ENCODE peak calls at places on chromosomes 7 and 10, in ten cellular contexts. J is GM23338, U is fibroblast of lung, K is mesenchymal stem cell, N is HepG2, C is PC-3, D is H9, H is IMR-90, G is OCI-LY7, W is keratinocyte. E is an unnamed sample.

GRCh38 chr7:5243295-5243694 is 39.4 kb upstream of the SLC29A4 start:
- DNase-seq in J (no peak), U (no peak), K (no peak), N (no peak), C (no peak), D (no peak), H (no peak), G (no peak), W (no peak), E (no peak)

GRCh38 chr7:149846021-149846420 is 7.8 kb downstream of the ZNF862 start:
- DNase-seq in J (no peak), U (no peak), K (no peak), N (no peak), C (no peak), D (no peak), H (no peak), G (no peak), W (no peak), E (no peak)

GRCh38 chr10:95815701-95816100 is 59.7 kb downstream of the ENTPD1 start:
- DNase-seq in J (no peak), U (peak), K (no peak), N (no peak), C (no peak), D (no peak), H (no peak), G (no peak), W (no peak), E (no peak)

GRCh38 chr10:113003032-113003431 is 53.0 kb downstream of the TCF7L2 start:
- DNase-seq in J (no peak), U (no peak), K (no peak), N (peak), C (no peak), D (no peak), H (no peak), G (no peak), W (no peak), E (no peak)

GRCh38 chr10:6987536-6987945 is 407.5 kb upstream of the PRKCQ start:
- DNase-seq in J (no peak), U (no peak), K (no peak), N (no peak), C (no peak), D (no peak), H (no peak), G (no peak), W (no peak), E (no peak)

GRCh38 chr10:60399343-60399742 is 9.7 kb upstream of the ANK3 start:
- DNase-seq in J (peak), U (no peak), K (no peak), N (no peak), C (no peak), D (no peak), H (no peak), G (no peak), W (no peak), E (no peak)

GRCh38 chr7:2863461-2864066 is 19.5 kb upstream of the GNA12 start:
- DNase-seq in J (peak), U (peak), K (peak), N (peak), C (peak), D (peak), H (peak), G (peak), W (peak), E (peak)

GRCh38 chr7:147298611-147299043 is 1182.0 kb downstream of the CNTNAP2 start:
- DNase-seq in J (no peak), U (peak), K (peak), N (no peak), C (peak), D (no peak), H (peak), G (no peak), W (no peak), E (no peak)

GRCh38 chr10:72335394-72336258 is 19.1 kb downstream of the DNAJB12 start:
- DNase-seq in J (no peak), U (peak), K (peak), N (no peak), C (no peak), D (no peak), H (no peak), G (peak), W (no peak), E (no peak)

GRCh38 chr10:49187950-49188761 is at the start of gene TMEM273:
- DNase-seq in J (no peak), U (peak), K (no peak), N (no peak), C (peak), D (no peak), H (no peak), G (peak), W (no peak), E (peak)

GRCh38 chr10:132392811-132393694 is 3.9 kb upstream of the PWWP2B start:
- DNase-seq in J (no peak), U (peak), K (peak), N (no peak), C (peak), D (no peak), H (peak), G (no peak), W (no peak), E (peak)

GRCh38 chr10:24908793-24909423 is 43.5 kb downstream of the PRTFDC1 start:
- DNase-seq in J (no peak), U (peak), K (peak), N (peak), C (peak), D (no peak), H (peak), G (no peak), W (peak), E (no peak)

GRCh38 chr10:96505150-96506136 is 8.3 kb downstream of the TLL2 start:
- DNase-seq in J (no peak), U (peak), K (no peak), N (no peak), C (no peak), D (no peak), H (no peak), G (no peak), W (peak), E (no peak)

GRCh38 chr7:1678070-1678543 is 8.0 kb downstream of the ELFN1 start:
- DNase-seq in J (no peak), U (no peak), K (no peak), N (no peak), C (no peak), D (no peak), H (no peak), G (no peak), W (no peak), E (no peak)

GRCh38 chr10:132066812-132067211 is 1.1 kb downstream of the JAKMIP3 start:
- DNase-seq in J (no peak), U (no peak), K (no peak), N (no peak), C (no peak), D (no peak), H (no peak), G (no peak), W (no peak), E (no peak)

GRCh38 chr10:77264107-77264506 is 373.5 kb downstream of the KCNMA1 start:
- DNase-seq in J (no peak), U (no peak), K (no peak), N (no peak), C (peak), D (no peak), H (no peak), G (no peak), W (no peak), E (no peak)

GRCh38 chr10:105063796-105064195 is 422.7 kb downstream of the SORCS3 start:
- DNase-seq in J (peak), U (peak), K (no peak), N (peak), C (peak), D (peak), H (no peak), G (peak), W (no peak), E (no peak)

GRCh38 chr10:6741561-6741960 is 161.5 kb upstream of the PRKCQ start:
- DNase-seq in J (no peak), U (no peak), K (peak), N (no peak), C (no peak), D (no peak), H (peak), G (no peak), W (no peak), E (no peak)

GRCh38 chr10:3978762-3979161 is 193.8 kb upstream of the KLF6 start:
- DNase-seq in J (no peak), U (no peak), K (no peak), N (no peak), C (no peak), D (no peak), H (no peak), G (no peak), W (no peak), E (no peak)

GRCh38 chr10:123559066-123559822 is 106.9 kb upstream of the GPR26 start:
- DNase-seq in J (peak), U (peak), K (peak), N (peak), C (peak), D (peak), H (peak), G (peak), W (no peak), E (peak)

GRCh38 chr7:6323936-6324701 is 51.7 kb upstream of the CYTH3 start:
- DNase-seq in J (peak), U (peak), K (no peak), N (no peak), C (no peak), D (no peak), H (no peak), G (no peak), W (no peak), E (no peak)

GRCh38 chr7:74657692-74658170 is at the start of gene GTF2I:
- DNase-seq in J (no peak), U (no peak), K (no peak), N (no peak), C (no peak), D (no peak), H (no peak), G (peak), W (no peak), E (no peak)

GRCh38 chr7:54544356-54545240 is 2.4 kb downstream of the VSTM2A start:
- DNase-seq in J (peak), U (no peak), K (no peak), N (no peak), C (no peak), D (peak), H (no peak), G (no peak), W (no peak), E (no peak)

DNA sequence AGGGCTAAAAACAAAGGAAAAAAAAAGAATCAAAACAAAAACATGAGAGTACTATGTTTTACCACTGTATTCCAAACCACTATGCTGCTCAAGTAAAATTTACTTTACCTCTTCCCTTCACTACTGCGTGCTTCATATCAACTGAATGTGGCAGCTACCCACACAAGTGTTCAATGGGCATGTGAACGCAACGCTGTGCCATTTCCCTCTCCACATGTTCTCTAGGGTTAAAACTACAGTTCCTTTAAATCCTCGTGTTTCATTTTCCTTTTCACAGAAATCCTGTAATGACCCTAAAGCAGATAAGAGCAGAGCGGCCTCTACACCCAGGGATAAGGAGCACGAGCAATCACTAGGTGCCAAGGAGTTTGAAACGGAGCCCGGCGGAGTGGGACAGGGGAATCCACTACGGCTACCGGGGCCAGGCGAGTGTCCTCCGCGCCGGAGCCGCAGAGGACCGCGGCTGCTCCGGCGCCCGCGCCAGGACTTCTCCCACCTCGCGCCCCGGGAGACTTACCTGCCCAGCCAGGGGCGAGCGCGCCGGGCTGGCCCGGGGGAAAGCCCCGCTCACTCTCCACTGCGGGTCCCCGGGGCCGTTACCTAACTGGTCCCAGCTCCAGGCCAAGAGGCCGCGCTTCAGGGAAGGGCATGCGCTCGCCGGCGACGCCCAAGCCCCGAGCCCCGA is 810 bp downstream of the NAMPT start:
- DNase-seq in J (peak), U (peak), K (peak), N (peak), C (peak), D (no peak), H (peak), G (peak), W (no peak), E (peak)
- H2AFZ ChIP-seq in J (peak), U (no peak), K (no peak), N (no peak), C (peak), D (no peak), H (peak), G (peak), W (peak), E (peak)

GRCh38 chr10:30063098-30063497 is 3.7 kb upstream of the JCAD start:
- DNase-seq in J (no peak), U (peak), K (peak), N (no peak), C (peak), D (no peak), H (peak), G (no peak), W (no peak), E (no peak)
- H2AFZ ChIP-seq in J (no peak), U (no peak), K (no peak), N (no peak), C (no peak), D (no peak), H (no peak), G (no peak), W (no peak), E (no peak)

GRCh38 chr10:93816123-93816747 is 58.5 kb downstream of the LGI1 start:
- DNase-seq in J (peak), U (peak), K (peak), N (peak), C (peak), D (peak), H (peak), G (peak), W (peak), E (peak)
- H2AFZ ChIP-seq in J (peak), U (no peak), K (no peak), N (no peak), C (peak), D (no peak), H (no peak), G (no peak), W (no peak), E (no peak)

GRCh38 chr7:25091129-25091528 is 33.9 kb downstream of the CYCS start:
- DNase-seq in J (no peak), U (peak), K (no peak), N (no peak), C (no peak), D (no peak), H (no peak), G (no peak), W (no peak), E (no peak)

GRCh38 chr7:25091757-25092156 is 33.3 kb downstream of the CYCS start:
- DNase-seq in J (no peak), U (no peak), K (no peak), N (no peak), C (no peak), D (no peak), H (no peak), G (peak), W (no peak), E (no peak)

GRCh38 chr7:25093268-25093802 is 31.7 kb downstream of the CYCS start:
- DNase-seq in J (peak), U (peak), K (peak), N (peak), C (peak), D (peak), H (peak), G (peak), W (no peak), E (peak)

GRCh38 chr7:25098096-25099046 is 26.7 kb downstream of the CYCS start:
- DNase-seq in J (peak), U (peak), K (peak), N (peak), C (peak), D (peak), H (peak), G (peak), W (no peak), E (peak)

GRCh38 chr7:25095516-25096345 is 29.3 kb downstream of the CYCS start:
- DNase-seq in J (no peak), U (no peak), K (no peak), N (peak), C (no peak), D (no peak), H (no peak), G (no peak), W (no peak), E (no peak)
- H2AFZ ChIP-seq in J (no peak), U (no peak), K (no peak), N (peak), C (no peak), D (no peak), H (no peak), G (no peak), W (no peak), E (no peak)

GRCh38 chr7:123687727-123688126 is 32.1 kb downstream of the LMOD2 start:
- DNase-seq in J (no peak), U (no peak), K (no peak), N (no peak), C (no peak), D (no peak), H (no peak), G (no peak), W (no peak), E (no peak)

GRCh38 chr7:123687161-123687560 is 31.5 kb downstream of the LMOD2 start:
- DNase-seq in J (no peak), U (no peak), K (no peak), N (no peak), C (no peak), D (no peak), H (no peak), G (no peak), W (no peak), E (no peak)

GRCh38 chr7:123692471-123692877 is 36.8 kb downstream of the LMOD2 start:
- DNase-seq in J (peak), U (no peak), K (no peak), N (no peak), C (no peak), D (peak), H (no peak), G (no peak), W (no peak), E (no peak)

GRCh38 chr7:123690550-123690949 is 34.9 kb downstream of the LMOD2 start:
- DNase-seq in J (no peak), U (no peak), K (no peak), N (no peak), C (no peak), D (no peak), H (no peak), G (no peak), W (no peak), E (no peak)

DNA sequence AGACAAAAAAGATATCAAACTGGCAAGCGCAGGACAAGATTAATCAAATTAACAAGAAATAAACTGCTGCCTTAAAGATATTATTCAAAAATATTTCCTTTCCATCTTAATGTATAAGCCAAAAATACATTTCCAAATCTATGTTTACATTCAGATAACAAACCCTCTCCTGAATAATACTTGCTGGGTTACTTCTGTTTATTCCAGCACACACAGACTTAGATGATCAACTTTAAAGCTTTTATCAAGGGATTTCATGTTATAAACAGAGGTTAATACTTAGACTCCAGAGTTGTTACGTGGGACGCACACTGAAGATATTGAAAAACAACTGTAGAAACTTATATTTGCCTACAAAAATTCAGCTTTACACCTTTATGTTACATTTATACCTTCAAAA is 33.6 kb downstream of the LMOD2 start:
- DNase-seq in J (no peak), U (no peak), K (no peak), N (no peak), C (no peak), D (no peak), H (no peak), G (no peak), W (no peak), E (no peak)
- H2AFZ ChIP-seq in J (no peak), U (no peak), K (no peak), N (no peak), C (no peak), D (no peak), H (no peak), G (no peak), W (no peak), E (no peak)

GRCh38 chr10:70528726-70529362 is 50.3 kb downstream of the PALD1 start:
- DNase-seq in J (peak), U (peak), K (peak), N (peak), C (peak), D (peak), H (peak), G (peak), W (no peak), E (peak)
- H2AFZ ChIP-seq in J (no peak), U (peak), K (no peak), N (no peak), C (peak), D (no peak), H (peak), G (no peak), W (no peak), E (no peak)

DNA sequence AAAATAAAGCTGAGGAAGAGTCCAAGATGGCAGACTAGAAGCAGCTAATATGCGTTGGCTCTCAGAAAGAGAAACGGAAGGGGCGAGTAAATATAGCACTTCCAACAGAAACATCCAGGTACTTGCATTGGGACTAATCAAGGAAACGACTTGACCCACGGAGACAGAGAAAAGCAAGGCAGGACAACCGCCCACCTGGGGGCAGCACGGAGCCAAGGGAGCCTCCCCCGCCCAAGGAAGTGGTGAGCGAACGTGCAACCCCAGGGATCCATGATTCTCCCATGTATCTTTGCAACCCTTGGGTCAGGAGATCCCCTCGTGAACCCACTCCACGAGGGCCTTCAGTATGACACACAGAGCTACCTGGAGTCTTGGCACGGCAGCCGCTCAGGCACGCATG is 45.4 kb upstream of the GRM3 start:
- DNase-seq in J (peak), U (no peak), K (no peak), N (peak), C (peak), D (peak), H (no peak), G (no peak), W (no peak), E (no peak)
- H2AFZ ChIP-seq in J (peak), U (no peak), K (no peak), N (peak), C (no peak), D (no peak), H (no peak), G (no peak), W (no peak), E (no peak)

GRCh38 chr7:88132725-88133124 is 87.1 kb downstream of the SRI start:
- DNase-seq in J (no peak), U (no peak), K (no peak), N (no peak), C (no peak), D (no peak), H (no peak), G (peak), W (no peak), E (no peak)
- H2AFZ ChIP-seq in J (no peak), U (no peak), K (no peak), N (no peak), C (no peak), D (no peak), H (no peak), G (no peak), W (no peak), E (no peak)

DNA sequence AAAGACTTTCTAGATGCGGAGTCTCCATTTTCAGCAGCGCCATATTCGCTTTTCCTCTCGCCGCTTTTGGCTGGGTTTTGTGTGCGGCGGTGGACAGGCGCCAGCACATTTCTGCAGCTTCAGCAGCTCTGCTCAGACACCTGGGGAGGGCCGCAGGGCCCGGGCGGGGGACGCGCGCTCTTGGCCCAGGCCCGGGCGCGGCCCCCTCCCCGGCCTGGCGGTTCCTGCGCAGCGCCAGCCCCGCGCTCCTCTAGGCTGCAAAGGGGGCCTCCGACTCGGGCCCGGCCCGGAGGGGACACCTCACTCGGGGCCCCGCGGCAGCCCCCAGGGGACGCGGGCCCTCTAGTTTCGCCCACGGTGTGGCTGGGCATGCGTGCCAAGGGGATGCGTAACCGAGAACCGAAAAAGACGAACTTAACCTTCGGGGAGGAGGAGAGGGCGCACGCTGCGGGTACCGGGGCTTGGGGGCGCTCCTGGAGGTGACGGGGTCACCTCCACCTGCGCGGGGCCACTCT is 34.5 kb upstream of the EBLN1 start:
- DNase-seq in J (no peak), U (peak), K (peak), N (no peak), C (no peak), D (peak), H (no peak), G (no peak), W (no peak), E (no peak)
- H2AFZ ChIP-seq in J (peak), U (peak), K (peak), N (peak), C (peak), D (peak), H (peak), G (peak), W (peak), E (peak)

GRCh38 chr10:114084225-114084624 is 40.6 kb downstream of the ADRB1 start:
- DNase-seq in J (no peak), U (no peak), K (no peak), N (no peak), C (no peak), D (no peak), H (no peak), G (no peak), W (no peak), E (no peak)
- H2AFZ ChIP-seq in J (no peak), U (no peak), K (no peak), N (no peak), C (no peak), D (no peak), H (no peak), G (no peak), W (no peak), E (no peak)